ENCODE peak calls at places on chromosomes 7 and 10, in seven cellular contexts. G is H1, L is HCT116, R is SK-N-SH, V is K562, F is GM12878, T is HepG2. Q is an unnamed sample.

GRCh38 chr10:4686644-4686996 is 139.4 kb upstream of the AKR1E2 start:
- DNase-seq in G (no peak), L (peak; percentile 94), R (no peak), V (no peak), F (no peak), T (peak; percentile 39), Q (no peak)

GRCh38 chr7:101630591-101630990 is 1.5 kb upstream of the MYL10 start:
- DNase-seq in G (no peak), L (no peak), R (peak; percentile 53), V (no peak), F (no peak), T (no peak), Q (no peak)

GRCh38 chr7:92456241-92456640 is 9.0 kb downstream of the GATAD1 start:
- DNase-seq in G (no peak), L (no peak), R (no peak), V (no peak), F (no peak), T (no peak), Q (no peak)

GRCh38 chr7:126715076-126715475 is 537.7 kb downstream of the GRM8 start:
- DNase-seq in G (no peak), L (no peak), R (no peak), V (no peak), F (no peak), T (no peak), Q (no peak)

GRCh38 chr10:109187677-109188076 is 735.6 kb downstream of the XPNPEP1 start:
- DNase-seq in G (no peak), L (no peak), R (no peak), V (no peak), F (no peak), T (no peak), Q (no peak)

GRCh38 chr10:11141571-11142091 is 124.0 kb downstream of the CELF2 start:
- DNase-seq in G (no peak), L (no peak), R (no peak), V (peak; percentile 15), F (no peak), T (peak; percentile 3), Q (no peak)

GRCh38 chr10:10961078-10961477 is 56.6 kb upstream of the CELF2 start:
- DNase-seq in G (no peak), L (no peak), R (no peak), V (no peak), F (no peak), T (no peak), Q (no peak)

GRCh38 chr7:158355456-158356065 is 232.1 kb downstream of the PTPRN2 start:
- DNase-seq in G (peak; percentile 69), L (peak; percentile 4), R (no peak), V (no peak), F (no peak), T (peak; percentile 17), Q (peak; percentile 35)

GRCh38 chr7:152336754-152337368 is 98.9 kb downstream of the KMT2C start:
- DNase-seq in G (no peak), L (peak; percentile 39), R (peak; percentile 51), V (no peak), F (no peak), T (peak; percentile 53), Q (no peak)

GRCh38 chr10:44395396-44395795 is 10.5 kb upstream of the CXCL12 start:
- DNase-seq in G (no peak), L (no peak), R (no peak), V (no peak), F (no peak), T (no peak), Q (no peak)

GRCh38 chr7:117084286-117084685 is 131.0 kb downstream of the ST7 start:
- DNase-seq in G (no peak), L (no peak), R (no peak), V (no peak), F (no peak), T (no peak), Q (no peak)

DNA sequence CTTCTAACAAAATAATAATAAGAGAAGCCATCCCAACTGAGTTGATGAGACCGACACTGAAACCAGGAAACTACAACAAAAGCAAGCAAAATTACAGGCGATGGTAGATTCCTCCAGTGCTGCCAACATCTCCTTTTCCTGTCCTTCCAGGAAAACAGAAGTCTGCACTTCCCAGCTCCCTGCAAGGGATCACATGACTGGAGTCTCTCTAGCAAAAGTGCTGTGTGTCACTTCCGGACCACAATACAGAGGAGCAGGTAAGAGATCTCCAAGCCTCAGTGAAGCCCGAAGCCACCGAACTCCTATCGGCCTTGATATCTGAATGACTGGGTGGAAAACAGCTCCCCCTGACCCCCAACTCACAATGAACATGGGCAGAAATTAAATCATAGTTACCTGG is 63.2 kb downstream of the SMURF1 start:
- DNase-seq in G (no peak), L (no peak), R (no peak), V (no peak), F (no peak), T (no peak), Q (no peak)
- TF ChIP-seq JUND in G (no peak), L (no peak), R (no peak), V (no peak), F (no peak), T (no peak), Q (no peak)

GRCh38 chr10:5876181-5876768 is 13.4 kb downstream of the ANKRD16 start:
- DNase-seq in G (no peak), L (no peak), R (peak; percentile 71), V (no peak), F (no peak), T (no peak), Q (peak; percentile 29)
- TF ChIP-seq JUND in G (no peak), L (no peak), R (peak; percentile 1), V (no peak), F (no peak), T (no peak), Q (no peak)

DNA sequence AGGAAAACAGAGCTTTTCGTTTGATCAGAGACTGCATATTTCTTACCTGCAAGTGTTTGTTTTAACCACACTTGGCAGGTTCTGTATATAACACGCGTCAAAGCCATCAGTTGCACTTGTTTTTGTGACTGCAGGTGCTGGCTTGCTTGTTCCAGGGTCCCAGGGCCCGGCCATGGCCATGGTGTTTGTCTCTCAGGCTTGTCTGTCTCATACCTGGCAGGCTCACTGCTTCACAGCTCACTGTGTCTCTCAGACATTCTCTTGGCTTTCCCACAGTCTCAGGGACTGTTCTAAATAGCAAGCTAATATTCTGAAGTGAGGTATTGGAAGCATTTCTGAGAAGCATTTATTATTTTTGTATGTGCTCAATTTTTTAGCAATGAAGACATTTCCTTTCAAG is 46.9 kb downstream of the GPR141 start:
- DNase-seq in G (no peak), L (no peak), R (no peak), V (no peak), F (no peak), T (no peak), Q (no peak)
- TF ChIP-seq JUND in G (no peak), L (no peak), R (no peak), V (no peak), F (no peak), T (no peak), Q (no peak)

GRCh38 chr10:60664859-60665258 is 113.4 kb upstream of the CDK1 start:
- DNase-seq in G (no peak), L (no peak), R (no peak), V (no peak), F (no peak), T (no peak), Q (no peak)

GRCh38 chr10:60663850-60664249 is 114.4 kb upstream of the CDK1 start:
- DNase-seq in G (no peak), L (no peak), R (no peak), V (no peak), F (no peak), T (peak; percentile 6), Q (no peak)

GRCh38 chr10:60662917-60663614 is 115.2 kb upstream of the CDK1 start:
- DNase-seq in G (no peak), L (peak; percentile 7), R (no peak), V (no peak), F (no peak), T (no peak), Q (no peak)

GRCh38 chr10:60660625-60661024 is 117.7 kb upstream of the CDK1 start:
- DNase-seq in G (no peak), L (no peak), R (no peak), V (no peak), F (no peak), T (no peak), Q (no peak)

GRCh38 chr10:60661627-60662026 is 116.7 kb upstream of the CDK1 start:
- DNase-seq in G (no peak), L (peak; percentile 58), R (no peak), V (no peak), F (no peak), T (no peak), Q (no peak)
- TF ChIP-seq JUND in G (no peak), L (peak; percentile 73), R (peak; percentile 68), V (no peak), F (no peak), T (no peak), Q (no peak)

GRCh38 chr7:7271094-7271874 is 88.9 kb downstream of the C1GALT1 start:
- DNase-seq in G (no peak), L (no peak), R (no peak), V (no peak), F (no peak), T (no peak), Q (no peak)

GRCh38 chr7:7272294-7272693 is 90.0 kb downstream of the C1GALT1 start:
- DNase-seq in G (no peak), L (no peak), R (no peak), V (no peak), F (no peak), T (no peak), Q (no peak)

GRCh38 chr7:7276151-7276550 is 93.8 kb downstream of the C1GALT1 start:
- DNase-seq in G (no peak), L (no peak), R (no peak), V (no peak), F (no peak), T (no peak), Q (no peak)

DNA sequence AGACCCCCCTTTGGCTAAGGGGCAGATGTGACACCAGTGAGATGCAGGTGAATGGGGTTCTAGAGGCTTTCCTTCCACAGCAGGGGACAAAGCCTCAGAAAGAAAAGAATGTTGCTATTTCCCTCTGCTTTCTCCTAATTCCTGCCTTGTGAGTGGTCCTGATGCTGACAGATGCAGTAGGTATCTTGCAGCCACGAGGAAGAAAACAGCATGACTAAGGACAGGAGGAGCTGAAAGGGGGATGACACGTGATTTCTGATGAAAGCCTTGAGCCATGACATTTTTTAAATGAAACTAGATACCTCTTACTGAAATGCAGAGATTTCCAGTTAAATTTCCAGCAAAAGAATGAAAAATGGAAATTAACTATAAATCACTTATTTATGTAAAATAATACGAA is 92.4 kb downstream of the C1GALT1 start:
- DNase-seq in G (no peak), L (no peak), R (no peak), V (no peak), F (no peak), T (no peak), Q (no peak)
- TF ChIP-seq JUND in G (no peak), L (no peak), R (no peak), V (no peak), F (no peak), T (no peak), Q (no peak)

DNA sequence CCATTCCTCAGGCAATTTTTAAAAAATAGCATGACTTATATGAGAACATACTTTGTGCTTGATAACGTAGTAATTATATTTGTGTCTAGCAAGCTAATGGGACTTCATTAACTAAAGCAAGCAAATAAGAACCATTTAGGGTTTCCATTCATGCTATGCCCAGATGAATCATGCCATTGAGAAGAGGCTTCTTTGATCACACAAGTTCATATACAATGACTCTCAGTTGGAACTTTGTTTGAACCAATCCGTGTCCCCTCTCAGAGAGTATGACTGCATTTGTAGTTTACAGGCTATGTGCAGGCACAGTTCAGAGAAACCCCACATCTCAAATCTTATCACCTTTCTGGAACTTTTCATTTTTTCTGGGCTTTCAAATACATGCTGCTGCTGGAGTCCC is 614.2 kb downstream of the KCNMA1 start:
- DNase-seq in G (no peak), L (no peak), R (no peak), V (no peak), F (no peak), T (no peak), Q (no peak)
- TF ChIP-seq JUND in G (no peak), L (no peak), R (no peak), V (no peak), F (no peak), T (no peak), Q (no peak)